ENCODE peak calls at places on chromosomes 11 and 22, in five cellular contexts. F is CD8-positive, alpha-beta memory T cell; P is HepG2; M is psoas muscle; T is tibial artery. Y is an unnamed sample.
A peak's percentile ranks its signal among the peaks of the same experiment; 100 is the strongest.

GRCh38 chr11:44333271-44334218 is 23.6 kb upstream of the ALX4 start:
- DNase-seq in T (no peak), F (no peak), P (peak; percentile 37), M (no peak), Y (peak; percentile 43)

GRCh38 chr11:70601861-70602575 is 203.7 kb downstream of the CTTN start:
- DNase-seq in M (no peak), T (no peak), P (no peak), F (no peak), Y (no peak)

GRCh38 chr11:123760894-123761293 is 6.6 kb upstream of the OR6X1 start:
- DNase-seq in M (no peak), F (no peak), T (no peak), P (no peak), Y (no peak)

GRCh38 chr22:27473533-27473932 is 328.0 kb downstream of the MN1 start:
- DNase-seq in M (no peak), F (no peak), P (no peak), T (no peak), Y (no peak)

GRCh38 chr11:47656284-47656915 is 14.0 kb upstream of the MTCH2 start:
- DNase-seq in P (no peak), F (no peak), T (no peak), M (no peak), Y (no peak)

GRCh38 chr11:110091995-110092576 is 1.1 kb upstream of the ZC3H12C start:
- DNase-seq in P (peak; percentile 7), M (no peak), F (no peak), T (no peak), Y (peak; percentile 23)

GRCh38 chr22:38953577-38954413 is 3.6 kb upstream of the APOBEC3A start:
- DNase-seq in M (no peak), P (no peak), T (no peak), F (peak; percentile 5), Y (peak; percentile 51)

GRCh38 chr11:74819400-74819799 is 70.8 kb downstream of the RNF169 start:
- DNase-seq in F (no peak), M (no peak), P (peak; percentile 56), T (no peak), Y (no peak)

GRCh38 chr11:2772544-2773031 is 72.8 kb upstream of the KCNQ1OT1 start:
- DNase-seq in P (no peak), T (no peak), M (no peak), F (no peak), Y (no peak)

GRCh38 chr11:131674051-131674755 is 303.8 kb downstream of the NTM start:
- DNase-seq in M (peak; percentile 59), F (no peak), P (peak; percentile 21), T (peak; percentile 41), Y (peak; percentile 92)

GRCh38 chr11:107549253-107549953 is 16.1 kb downstream of the ALKBH8 start:
- DNase-seq in T (no peak), P (peak; percentile 29), F (peak; percentile 14), M (no peak), Y (peak; percentile 66)

GRCh38 chr11:3183523-3183922 is 18.4 kb upstream of the OSBPL5 start:
- DNase-seq in F (no peak), M (no peak), T (no peak), P (no peak), Y (no peak)

DNA sequence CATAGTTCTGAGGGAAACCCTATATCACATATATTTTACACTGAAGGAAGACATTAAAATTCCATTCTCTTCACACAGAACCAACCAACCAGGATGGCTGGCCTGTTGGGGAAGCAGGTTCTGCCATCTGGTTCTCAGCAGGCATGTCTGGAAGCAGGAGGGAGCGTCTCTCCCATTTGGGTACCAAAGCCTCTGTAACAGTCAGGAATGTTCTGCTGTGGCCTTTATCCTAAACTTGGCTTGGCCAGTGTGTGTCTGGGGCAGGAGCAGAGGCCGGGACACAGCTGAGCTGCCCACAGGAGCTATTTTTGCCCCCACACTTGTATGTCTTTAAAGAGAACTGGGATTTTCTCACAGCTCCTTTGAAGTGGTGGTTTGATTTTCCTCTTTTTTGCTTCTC is 29.3 kb downstream of the SGSM3 start:
- DNase-seq in F (no peak), T (no peak), M (no peak), P (no peak), Y (no peak)
- H3K27ac ChIP-seq in F (no peak overlapping the region), T (no peak overlapping the region), M (peak overlapping the region; percentile 26), P (no peak overlapping the region), Y (no peak overlapping the region)

GRCh38 chr11:63530021-63530420 is 6.6 kb upstream of the PLAAT4 start:
- DNase-seq in T (no peak), M (no peak), P (no peak), F (no peak), Y (no peak)
- H3K27ac ChIP-seq in T (no peak overlapping the region), M (no peak overlapping the region), P (no peak overlapping the region), F (no peak overlapping the region), Y (peak overlapping the region; percentile 98)

GRCh38 chr22:37757663-37758062 is 50.1 kb upstream of the GCAT start:
- DNase-seq in F (no peak), P (no peak), T (no peak), M (no peak), Y (no peak)

GRCh38 chr22:37759281-37759680 is 48.5 kb upstream of the GCAT start:
- DNase-seq in P (no peak), T (no peak), M (no peak), F (no peak), Y (no peak)

GRCh38 chr22:37758698-37759097 is 49.0 kb upstream of the GCAT start:
- DNase-seq in P (no peak), M (no peak), T (no peak), F (no peak), Y (no peak)

GRCh38 chr22:37762389-37762836 is 45.3 kb upstream of the GCAT start:
- DNase-seq in M (no peak), F (no peak), P (no peak), T (no peak), Y (no peak)

DNA sequence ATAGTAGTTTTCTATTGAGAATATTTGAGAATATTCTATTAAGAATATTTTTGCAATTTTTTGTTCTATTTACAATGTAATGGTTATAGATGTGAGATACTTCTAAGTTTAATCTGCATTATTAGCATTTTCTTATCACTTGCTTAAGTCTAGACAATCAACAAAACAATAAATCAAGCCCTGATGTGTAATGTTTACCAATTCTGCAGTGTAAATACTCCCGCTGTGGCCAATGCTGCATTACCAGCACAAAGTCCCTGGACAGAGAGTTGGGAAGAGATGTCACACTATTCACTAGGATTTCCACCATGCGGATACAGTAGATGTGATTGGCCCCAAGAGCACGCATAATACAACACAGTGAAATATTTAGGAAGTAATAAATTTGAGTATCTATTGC is 47.6 kb upstream of the GCAT start:
- DNase-seq in M (no peak), T (no peak), P (peak; percentile 86), F (no peak), Y (peak; percentile 52)
- H3K27ac ChIP-seq in M (no peak overlapping the region), T (no peak overlapping the region), P (peak overlapping the region; percentile 38), F (no peak overlapping the region), Y (peak overlapping the region; percentile 2)

DNA sequence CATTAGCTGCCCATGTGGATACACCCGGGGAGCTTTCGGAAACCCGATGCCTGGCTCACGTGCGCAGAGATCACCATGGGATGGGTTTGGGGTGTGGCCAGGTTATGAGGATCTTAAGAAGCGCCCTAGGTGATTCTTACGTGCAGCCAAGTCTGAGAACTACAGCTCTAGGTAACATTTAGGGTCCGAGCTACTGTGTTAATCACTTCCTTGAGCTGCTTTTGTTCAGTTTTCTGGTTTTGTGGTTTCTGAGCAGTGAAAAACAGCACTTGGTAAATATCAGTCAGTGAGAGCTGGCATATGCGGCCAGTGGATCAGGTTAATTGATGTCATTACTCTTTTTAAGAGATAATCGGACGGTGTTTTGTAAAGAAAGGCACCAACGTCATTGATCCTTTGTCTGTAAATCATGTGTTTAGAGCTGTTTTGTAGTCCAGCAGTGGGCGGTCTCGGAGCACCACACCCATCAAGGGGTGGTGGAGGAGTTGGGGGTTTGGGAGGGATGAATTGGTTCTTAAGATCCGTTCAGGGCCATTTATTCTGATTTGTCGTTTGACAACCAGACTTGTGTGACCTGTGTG is 61.7 kb upstream of the SORL1-AS1 start:
- DNase-seq in F (peak; percentile 42), M (no peak), P (no peak), T (no peak), Y (no peak)
- H3K27ac ChIP-seq in F (no peak overlapping the region), M (no peak overlapping the region), P (no peak overlapping the region), T (peak overlapping the region; percentile 59), Y (no peak overlapping the region)

GRCh38 chr22:24391836-24392217 is 35.6 kb upstream of the ADORA2A start:
- DNase-seq in F (no peak), M (no peak), P (no peak), T (no peak), Y (no peak)

GRCh38 chr22:24393012-24393559 is 34.3 kb upstream of the ADORA2A start:
- DNase-seq in T (no peak), F (no peak), P (no peak), M (no peak), Y (no peak)

GRCh38 chr22:24390156-24390555 is 37.2 kb upstream of the ADORA2A start:
- DNase-seq in P (no peak), T (no peak), F (no peak), M (no peak), Y (no peak)

GRCh38 chr22:24390576-24390975 is 36.8 kb upstream of the ADORA2A start:
- DNase-seq in F (no peak), M (peak; percentile 46), P (no peak), T (peak; percentile 68), Y (no peak)

DNA sequence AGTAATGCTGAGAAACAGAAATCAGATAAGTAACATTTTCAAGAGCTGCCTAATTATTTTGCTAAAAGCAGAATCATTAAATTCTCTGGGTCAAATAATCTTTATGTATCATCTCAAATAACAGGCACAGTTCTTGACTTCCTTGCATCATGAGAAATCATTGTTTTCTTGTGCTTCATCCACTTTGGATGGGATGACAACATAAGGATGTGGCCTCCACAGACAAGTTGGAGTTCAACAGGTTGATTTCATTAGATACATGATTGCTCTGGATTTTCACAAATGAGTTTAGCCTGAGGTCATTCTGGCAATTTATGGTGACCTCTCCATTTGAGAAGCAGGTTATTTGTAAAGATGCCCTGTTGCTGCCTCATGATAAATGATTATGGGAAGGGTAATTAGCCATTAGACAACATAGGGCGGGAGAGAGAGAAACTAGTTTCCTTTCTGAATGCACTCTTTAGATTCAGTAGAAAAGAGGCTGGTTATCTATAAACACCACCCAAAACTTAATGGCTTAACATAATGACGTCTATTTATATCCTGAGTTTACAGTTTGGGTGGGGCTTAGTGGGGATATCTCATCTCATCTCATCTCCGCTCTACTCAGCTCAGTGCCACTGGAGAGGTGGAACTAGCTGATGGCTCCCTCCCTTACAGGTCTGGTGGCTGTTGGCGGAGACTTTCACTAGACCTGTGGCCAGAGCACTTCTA is 35.0 kb upstream of the ADORA2A start:
- DNase-seq in T (no peak), M (no peak), F (no peak), P (no peak), Y (no peak)
- H3K27ac ChIP-seq in T (peak overlapping the region; percentile 77), M (no peak overlapping the region), F (no peak overlapping the region), P (no peak overlapping the region), Y (peak overlapping the region; percentile 40)

GRCh38 chr11:10655931-10656576 is 37.5 kb downstream of the IRAG1 start:
- DNase-seq in T (no peak), F (no peak), P (no peak), M (no peak), Y (no peak)

GRCh38 chr11:10660323-10660722 is 33.2 kb downstream of the IRAG1 start:
- DNase-seq in M (no peak), T (no peak), P (no peak), F (no peak), Y (no peak)

GRCh38 chr11:10659339-10660216 is 34.0 kb downstream of the IRAG1 start:
- DNase-seq in P (peak; percentile 91), F (no peak), T (peak; percentile 83), M (peak; percentile 50), Y (peak; percentile 83)

GRCh38 chr11:10657308-10658271 is 36.0 kb downstream of the IRAG1 start:
- DNase-seq in M (no peak), P (no peak), F (no peak), T (no peak), Y (peak; percentile 35)

GRCh38 chr11:10658621-10659338 is 34.8 kb downstream of the IRAG1 start:
- DNase-seq in P (no peak), M (no peak), T (no peak), F (no peak), Y (no peak)
- H3K27ac ChIP-seq in P (no peak overlapping the region), M (peak overlapping the region; percentile 69), T (peak overlapping the region; percentile 89), F (peak overlapping the region; percentile 64), Y (peak overlapping the region; percentile 86)

Y was measured in hepatocyte.